ENCODE peak calls at places on chromosomes 6 and 20, in eight cellular contexts. One of them, this sample, is unnamed.

GRCh38 chr20:57397693-57398108 is 6.5 kb downstream of the RBM38 start:
- DNase-seq in GM12878: no peak
- DNase-seq in HCT116: no peak
- DNase-seq in HepG2: no peak
- DNase-seq in A549: no peak
- DNase-seq in K562: no peak
- DNase-seq in endothelial cell of umbilical vein: no peak
- DNase-seq in H1: no peak
- DNase-seq in this sample: peak

GRCh38 chr6:124008689-124009371 is 205.2 kb downstream of the NKAIN2 start:
- DNase-seq in GM12878: no peak
- DNase-seq in HCT116: no peak
- DNase-seq in HepG2: no peak
- DNase-seq in A549: no peak
- DNase-seq in K562: no peak
- DNase-seq in endothelial cell of umbilical vein: no peak
- DNase-seq in H1: no peak
- DNase-seq in this sample: no peak

GRCh38 chr20:19453781-19454310 is 241.4 kb downstream of the SLC24A3 start:
- DNase-seq in GM12878: no peak
- DNase-seq in HCT116: no peak
- DNase-seq in HepG2: no peak
- DNase-seq in A549: no peak
- DNase-seq in K562: no peak
- DNase-seq in endothelial cell of umbilical vein: no peak
- DNase-seq in H1: no peak
- DNase-seq in this sample: no peak

GRCh38 chr20:14716251-14716650 is 378.8 kb upstream of the FLRT3 start:
- DNase-seq in GM12878: no peak
- DNase-seq in HCT116: no peak
- DNase-seq in HepG2: no peak
- DNase-seq in A549: no peak
- DNase-seq in K562: no peak
- DNase-seq in endothelial cell of umbilical vein: no peak
- DNase-seq in H1: peak
- DNase-seq in this sample: no peak

GRCh38 chr6:111361648-111362047 is 121.4 kb downstream of the REV3L start:
- DNase-seq in GM12878: no peak
- DNase-seq in HCT116: peak
- DNase-seq in HepG2: peak
- DNase-seq in A549: peak
- DNase-seq in K562: peak
- DNase-seq in endothelial cell of umbilical vein: peak
- DNase-seq in H1: peak
- DNase-seq in this sample: peak

GRCh38 chr6:131924881-131925474 is 26.2 kb downstream of the CCN2 start:
- DNase-seq in GM12878: no peak
- DNase-seq in HCT116: peak
- DNase-seq in HepG2: peak
- DNase-seq in A549: peak
- DNase-seq in K562: no peak
- DNase-seq in endothelial cell of umbilical vein: peak
- DNase-seq in H1: no peak
- DNase-seq in this sample: peak

GRCh38 chr20:34516874-34517542 is 786 bp downstream of the DYNLRB1 start:
- DNase-seq in GM12878: no peak
- DNase-seq in HCT116: no peak
- DNase-seq in HepG2: no peak
- DNase-seq in A549: no peak
- DNase-seq in K562: no peak
- DNase-seq in endothelial cell of umbilical vein: no peak
- DNase-seq in H1: no peak
- DNase-seq in this sample: peak

GRCh38 chr6:19472850-19473249 is 364.3 kb upstream of the ID4 start:
- DNase-seq in GM12878: no peak
- DNase-seq in HCT116: no peak
- DNase-seq in HepG2: no peak
- DNase-seq in A549: no peak
- DNase-seq in K562: peak
- DNase-seq in endothelial cell of umbilical vein: no peak
- DNase-seq in H1: no peak
- DNase-seq in this sample: peak

GRCh38 chr6:137660296-137660731 is 166.1 kb upstream of the OLIG3 start:
- DNase-seq in GM12878: no peak
- DNase-seq in HCT116: no peak
- DNase-seq in HepG2: peak
- DNase-seq in A549: no peak
- DNase-seq in K562: no peak
- DNase-seq in endothelial cell of umbilical vein: no peak
- DNase-seq in H1: no peak
- DNase-seq in this sample: no peak

GRCh38 chr6:57421503-57421902 is 104.1 kb downstream of the PRIM2 start:
- DNase-seq in GM12878: peak
- DNase-seq in HCT116: no peak
- DNase-seq in HepG2: no peak
- DNase-seq in A549: no peak
- DNase-seq in K562: no peak
- DNase-seq in endothelial cell of umbilical vein: no peak
- DNase-seq in H1: no peak
- DNase-seq in this sample: peak

GRCh38 chr6:143759666-143760065 is 81.9 kb downstream of the PHACTR2 start:
- DNase-seq in GM12878: no peak
- DNase-seq in HCT116: no peak
- DNase-seq in HepG2: no peak
- DNase-seq in A549: no peak
- DNase-seq in K562: no peak
- DNase-seq in endothelial cell of umbilical vein: peak
- DNase-seq in H1: no peak
- DNase-seq in this sample: no peak

GRCh38 chr20:15702161-15702560 is 871.1 kb downstream of the KIF16B start:
- DNase-seq in GM12878: no peak
- DNase-seq in HCT116: no peak
- DNase-seq in HepG2: no peak
- DNase-seq in A549: no peak
- DNase-seq in K562: no peak
- DNase-seq in endothelial cell of umbilical vein: no peak
- DNase-seq in H1: no peak
- DNase-seq in this sample: no peak

GRCh38 chr6:118810420-118811027 is 83.4 kb upstream of the ASF1A start:
- DNase-seq in GM12878: no peak
- DNase-seq in HCT116: no peak
- DNase-seq in HepG2: no peak
- DNase-seq in A549: no peak
- DNase-seq in K562: no peak
- DNase-seq in endothelial cell of umbilical vein: no peak
- DNase-seq in H1: no peak
- DNase-seq in this sample: peak

GRCh38 chr6:49072146-49072545 is 390.9 kb downstream of the MMUT start:
- DNase-seq in GM12878: no peak
- DNase-seq in HCT116: no peak
- DNase-seq in HepG2: no peak
- DNase-seq in A549: no peak
- DNase-seq in K562: no peak
- DNase-seq in endothelial cell of umbilical vein: no peak
- DNase-seq in H1: no peak
- DNase-seq in this sample: no peak

DNA sequence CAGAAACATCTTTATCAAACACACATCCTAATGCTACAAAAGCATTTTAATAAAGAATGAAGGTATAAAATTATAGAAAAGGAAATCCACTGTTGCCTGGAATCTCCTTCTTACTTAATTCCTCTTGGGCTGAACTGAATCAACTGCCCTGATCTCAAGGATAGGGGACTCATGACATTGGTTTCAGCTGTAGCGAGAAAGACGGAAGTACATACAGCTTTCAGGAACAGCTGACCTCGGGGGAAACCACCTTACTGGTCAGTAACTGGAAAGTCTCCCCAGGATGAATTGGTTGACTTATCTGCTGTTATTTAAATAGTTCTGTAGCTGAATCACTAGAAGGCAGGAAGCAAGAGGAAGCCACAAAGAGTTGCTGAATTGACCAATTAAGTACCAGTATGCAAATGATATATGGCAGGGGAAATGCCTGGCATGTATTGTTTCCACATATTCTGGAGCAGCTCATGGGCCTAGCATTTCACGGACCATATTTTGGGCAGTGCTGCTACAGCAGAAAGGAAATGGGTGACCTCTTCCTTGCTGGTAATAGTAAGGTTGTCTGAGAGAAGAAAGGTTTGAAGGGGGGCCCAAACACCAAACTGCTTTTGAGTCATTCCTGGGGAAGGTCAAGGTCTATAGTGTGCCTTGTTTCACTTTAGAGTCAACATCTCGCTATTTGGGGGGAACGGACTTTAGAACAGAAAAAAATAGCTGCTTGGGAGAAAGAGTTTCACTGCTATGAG is 43.7 kb upstream of the MAP7 start:
- DNase-seq in GM12878: peak
- DNase-seq in HCT116: peak
- DNase-seq in HepG2: peak
- DNase-seq in A549: peak
- DNase-seq in K562: no peak
- DNase-seq in endothelial cell of umbilical vein: peak
- DNase-seq in H1: no peak
- DNase-seq in this sample: peak
- TF ChIP-seq POLR2A in GM12878: peak
- TF ChIP-seq POLR2A in HCT116: no peak
- TF ChIP-seq POLR2A in HepG2: no peak
- TF ChIP-seq POLR2A in A549: no peak
- TF ChIP-seq POLR2A in K562: no peak
- TF ChIP-seq POLR2A in endothelial cell of umbilical vein: no peak
- TF ChIP-seq POLR2A in H1: no peak
- TF ChIP-seq POLR2A in this sample: no peak

GRCh38 chr20:24764027-24764797 is 184.9 kb upstream of the CST7 start:
- DNase-seq in GM12878: no peak
- DNase-seq in HCT116: no peak
- DNase-seq in HepG2: no peak
- DNase-seq in A549: no peak
- DNase-seq in K562: no peak
- DNase-seq in endothelial cell of umbilical vein: no peak
- DNase-seq in H1: no peak
- DNase-seq in this sample: no peak

GRCh38 chr20:24765316-24766142 is 183.5 kb upstream of the CST7 start:
- DNase-seq in GM12878: no peak
- DNase-seq in HCT116: no peak
- DNase-seq in HepG2: no peak
- DNase-seq in A549: no peak
- DNase-seq in K562: no peak
- DNase-seq in endothelial cell of umbilical vein: no peak
- DNase-seq in H1: no peak
- DNase-seq in this sample: no peak

GRCh38 chr20:24766143-24766527 is 182.9 kb upstream of the CST7 start:
- DNase-seq in GM12878: no peak
- DNase-seq in HCT116: no peak
- DNase-seq in HepG2: no peak
- DNase-seq in A549: no peak
- DNase-seq in K562: no peak
- DNase-seq in endothelial cell of umbilical vein: no peak
- DNase-seq in H1: no peak
- DNase-seq in this sample: no peak

GRCh38 chr20:24763386-24764026 is 185.6 kb upstream of the CST7 start:
- DNase-seq in GM12878: no peak
- DNase-seq in HCT116: no peak
- DNase-seq in HepG2: no peak
- DNase-seq in A549: no peak
- DNase-seq in K562: no peak
- DNase-seq in endothelial cell of umbilical vein: no peak
- DNase-seq in H1: no peak
- DNase-seq in this sample: no peak

GRCh38 chr20:24764825-24765224 is 184.2 kb upstream of the CST7 start:
- DNase-seq in GM12878: no peak
- DNase-seq in HCT116: no peak
- DNase-seq in HepG2: no peak
- DNase-seq in A549: no peak
- DNase-seq in K562: no peak
- DNase-seq in endothelial cell of umbilical vein: no peak
- DNase-seq in H1: no peak
- DNase-seq in this sample: no peak
- TF ChIP-seq MAX in GM12878: no peak
- TF ChIP-seq MAX in HCT116: no peak
- TF ChIP-seq MAX in HepG2: no peak
- TF ChIP-seq MAX in A549: no peak
- TF ChIP-seq MAX in K562: no peak
- TF ChIP-seq MAX in endothelial cell of umbilical vein: no peak
- TF ChIP-seq MAX in H1: no peak
- TF ChIP-seq MAX in this sample: no peak

GRCh38 chr6:139166956-139167313 is 32.1 kb downstream of the HECA start:
- DNase-seq in GM12878: no peak
- DNase-seq in HCT116: no peak
- DNase-seq in HepG2: no peak
- DNase-seq in A549: no peak
- DNase-seq in K562: no peak
- DNase-seq in endothelial cell of umbilical vein: no peak
- DNase-seq in H1: no peak
- DNase-seq in this sample: no peak
- TF ChIP-seq POLR2A in GM12878: no peak
- TF ChIP-seq POLR2A in HCT116: no peak
- TF ChIP-seq POLR2A in HepG2: no peak
- TF ChIP-seq POLR2A in A549: no peak
- TF ChIP-seq POLR2A in K562: no peak
- TF ChIP-seq POLR2A in endothelial cell of umbilical vein: no peak
- TF ChIP-seq POLR2A in H1: no peak
- TF ChIP-seq POLR2A in this sample: no peak

GRCh38 chr6:37985355-37985754 is 165.8 kb downstream of the ZFAND3 start:
- DNase-seq in GM12878: no peak
- DNase-seq in HCT116: no peak
- DNase-seq in HepG2: no peak
- DNase-seq in A549: no peak
- DNase-seq in K562: no peak
- DNase-seq in endothelial cell of umbilical vein: no peak
- DNase-seq in H1: no peak
- DNase-seq in this sample: peak
- TF ChIP-seq MAX in GM12878: no peak
- TF ChIP-seq MAX in HCT116: no peak
- TF ChIP-seq MAX in HepG2: no peak
- TF ChIP-seq MAX in A549: no peak
- TF ChIP-seq MAX in K562: peak
- TF ChIP-seq MAX in endothelial cell of umbilical vein: no peak
- TF ChIP-seq MAX in H1: no peak
- TF ChIP-seq MAX in this sample: no peak

DNA sequence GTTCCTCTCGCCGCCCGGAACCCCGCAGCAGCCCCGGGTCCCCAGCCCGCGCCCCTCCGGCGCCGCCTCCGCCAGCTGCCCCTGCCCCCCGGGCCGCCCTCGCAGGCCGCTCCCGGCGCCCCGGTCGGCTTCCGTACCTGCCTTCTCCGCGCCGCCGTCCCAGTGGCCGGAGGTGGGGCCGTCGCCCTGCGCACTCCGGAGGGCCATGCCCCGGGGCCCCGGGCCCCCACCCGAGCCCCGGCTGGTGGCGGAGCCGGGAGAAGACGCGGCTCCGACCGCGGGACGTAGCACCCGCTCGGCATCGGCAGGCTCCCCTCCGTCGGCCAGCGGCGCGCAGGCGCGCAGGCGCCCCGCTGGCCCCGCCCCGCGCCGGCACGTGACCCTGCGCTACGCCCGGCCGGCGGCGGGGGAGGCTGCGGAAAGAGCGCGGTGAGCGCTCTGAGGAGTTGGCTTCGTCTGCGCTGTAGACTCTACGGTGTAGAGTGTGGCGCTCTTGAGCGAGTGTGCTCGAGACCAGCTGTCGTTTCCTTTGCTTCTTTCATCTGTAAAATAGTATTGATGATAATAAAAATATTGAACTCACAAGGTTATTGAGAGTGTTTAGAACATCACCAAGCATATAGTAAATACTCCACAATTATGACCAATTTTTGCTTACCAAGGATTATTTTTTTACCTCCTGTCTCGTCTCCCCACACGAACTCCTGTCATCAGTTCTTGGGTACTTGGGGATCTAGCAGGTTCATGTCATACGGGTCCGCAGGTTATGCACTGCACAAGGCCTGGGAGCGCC is at the start of gene TBC1D20:
- DNase-seq in GM12878: peak
- DNase-seq in HCT116: peak
- DNase-seq in HepG2: peak
- DNase-seq in A549: peak
- DNase-seq in K562: peak
- DNase-seq in endothelial cell of umbilical vein: peak
- DNase-seq in H1: peak
- DNase-seq in this sample: peak
- TF ChIP-seq POLR2A in GM12878: peak
- TF ChIP-seq POLR2A in HCT116: peak
- TF ChIP-seq POLR2A in HepG2: peak
- TF ChIP-seq POLR2A in A549: peak
- TF ChIP-seq POLR2A in K562: peak
- TF ChIP-seq POLR2A in endothelial cell of umbilical vein: peak
- TF ChIP-seq POLR2A in H1: peak
- TF ChIP-seq POLR2A in this sample: peak

This sample was measured in NB4.